ENCODE peak calls at places on chromosomes 16 and 17, in seven cellular contexts. One of them, this sample, is unnamed.

GRCh38 chr17:28473542-28473941 is at the start of gene SLC13A2:
- DNase-seq in A549: no peak
- DNase-seq in Peyer's patch: peak
- DNase-seq in H1: no peak
- DNase-seq in adrenal gland: no peak
- DNase-seq in K562: no peak
- DNase-seq in IMR-90: no peak
- DNase-seq in this sample: no peak

GRCh38 chr16:67506468-67506867 is 22.2 kb upstream of the RIPOR1 start:
- DNase-seq in adrenal gland: no peak
- DNase-seq in K562: no peak
- DNase-seq in IMR-90: no peak
- DNase-seq in H1: no peak
- DNase-seq in Peyer's patch: no peak
- DNase-seq in A549: no peak
- DNase-seq in this sample: no peak

GRCh38 chr16:1929105-1929504 is 10.9 kb upstream of the HS3ST6 start:
- DNase-seq in K562: peak
- DNase-seq in A549: peak
- DNase-seq in H1: no peak
- DNase-seq in Peyer's patch: no peak
- DNase-seq in adrenal gland: no peak
- DNase-seq in IMR-90: no peak
- DNase-seq in this sample: no peak

GRCh38 chr17:39191750-39192510 is 5.5 kb downstream of the CACNB1 start:
- DNase-seq in K562: no peak
- DNase-seq in Peyer's patch: no peak
- DNase-seq in adrenal gland: no peak
- DNase-seq in IMR-90: no peak
- DNase-seq in H1: no peak
- DNase-seq in A549: no peak
- DNase-seq in this sample: no peak

GRCh38 chr16:64167851-64168770 is 953.8 kb downstream of the CDH11 start:
- DNase-seq in H1: no peak
- DNase-seq in K562: no peak
- DNase-seq in A549: no peak
- DNase-seq in adrenal gland: no peak
- DNase-seq in IMR-90: no peak
- DNase-seq in Peyer's patch: no peak
- DNase-seq in this sample: no peak

GRCh38 chr17:29563816-29564215 is 3.0 kb downstream of the ABHD15 start:
- DNase-seq in IMR-90: no peak
- DNase-seq in adrenal gland: no peak
- DNase-seq in H1: no peak
- DNase-seq in A549: no peak
- DNase-seq in Peyer's patch: no peak
- DNase-seq in K562: no peak
- DNase-seq in this sample: no peak

GRCh38 chr16:27097671-27098275 is 31.0 kb downstream of the C16orf82 start:
- DNase-seq in IMR-90: no peak
- DNase-seq in adrenal gland: peak
- DNase-seq in A549: no peak
- DNase-seq in H1: no peak
- DNase-seq in K562: no peak
- DNase-seq in Peyer's patch: no peak
- DNase-seq in this sample: no peak

GRCh38 chr17:76398523-76399174 is 14.2 kb downstream of the SPHK1 start:
- DNase-seq in H1: no peak
- DNase-seq in A549: no peak
- DNase-seq in K562: no peak
- DNase-seq in Peyer's patch: no peak
- DNase-seq in adrenal gland: no peak
- DNase-seq in IMR-90: no peak
- DNase-seq in this sample: no peak

GRCh38 chr16:22938647-22939046 is 124.7 kb downstream of the HS3ST2 start:
- DNase-seq in H1: no peak
- DNase-seq in A549: no peak
- DNase-seq in adrenal gland: no peak
- DNase-seq in Peyer's patch: no peak
- DNase-seq in K562: no peak
- DNase-seq in IMR-90: no peak
- DNase-seq in this sample: no peak

GRCh38 chr16:81767987-81768592 is 11.0 kb upstream of the PLCG2 start:
- DNase-seq in K562: no peak
- DNase-seq in adrenal gland: no peak
- DNase-seq in A549: peak
- DNase-seq in Peyer's patch: no peak
- DNase-seq in H1: no peak
- DNase-seq in IMR-90: no peak
- DNase-seq in this sample: no peak

GRCh38 chr16:23869052-23869451 is 33.3 kb downstream of the PRKCB start:
- DNase-seq in Peyer's patch: no peak
- DNase-seq in H1: no peak
- DNase-seq in K562: no peak
- DNase-seq in IMR-90: no peak
- DNase-seq in A549: no peak
- DNase-seq in adrenal gland: no peak
- DNase-seq in this sample: no peak

GRCh38 chr17:21210411-21211076 is 3.4 kb downstream of the TMEM11 start:
- DNase-seq in Peyer's patch: no peak
- DNase-seq in adrenal gland: no peak
- DNase-seq in H1: no peak
- DNase-seq in A549: no peak
- DNase-seq in IMR-90: no peak
- DNase-seq in K562: no peak
- DNase-seq in this sample: no peak

GRCh38 chr17:7988750-7989178 is 13.7 kb upstream of the GUCY2D start:
- DNase-seq in K562: peak
- DNase-seq in adrenal gland: peak
- DNase-seq in H1: no peak
- DNase-seq in A549: peak
- DNase-seq in IMR-90: peak
- DNase-seq in Peyer's patch: no peak
- DNase-seq in this sample: peak

GRCh38 chr17:1000597-1001490 is 3.9 kb downstream of the TIMM22 start:
- DNase-seq in IMR-90: peak
- DNase-seq in H1: no peak
- DNase-seq in Peyer's patch: no peak
- DNase-seq in adrenal gland: no peak
- DNase-seq in A549: no peak
- DNase-seq in K562: no peak
- DNase-seq in this sample: no peak

GRCh38 chr17:59746849-59747445 is 39.5 kb downstream of the VMP1 start:
- DNase-seq in adrenal gland: no peak
- DNase-seq in K562: no peak
- DNase-seq in A549: peak
- DNase-seq in Peyer's patch: no peak
- DNase-seq in H1: no peak
- DNase-seq in IMR-90: peak
- DNase-seq in this sample: no peak

GRCh38 chr16:66619534-66620418 is 15.3 kb downstream of the CMTM3 start:
- DNase-seq in K562: no peak
- DNase-seq in adrenal gland: no peak
- DNase-seq in Peyer's patch: no peak
- DNase-seq in H1: no peak
- DNase-seq in IMR-90: peak
- DNase-seq in A549: no peak
- DNase-seq in this sample: no peak

GRCh38 chr16:57741660-57742191 is 6.2 kb downstream of the KATNB1 start:
- DNase-seq in A549: no peak
- DNase-seq in adrenal gland: no peak
- DNase-seq in K562: no peak
- DNase-seq in IMR-90: no peak
- DNase-seq in H1: no peak
- DNase-seq in Peyer's patch: no peak
- DNase-seq in this sample: no peak

GRCh38 chr16:17001471-17001870 is 469.3 kb downstream of the XYLT1 start:
- DNase-seq in A549: no peak
- DNase-seq in H1: no peak
- DNase-seq in adrenal gland: no peak
- DNase-seq in Peyer's patch: no peak
- DNase-seq in K562: no peak
- DNase-seq in IMR-90: no peak
- DNase-seq in this sample: no peak

GRCh38 chr16:19607610-19608280 is 52.2 kb downstream of the VPS35L start:
- DNase-seq in IMR-90: peak
- DNase-seq in Peyer's patch: no peak
- DNase-seq in A549: peak
- DNase-seq in K562: no peak
- DNase-seq in H1: no peak
- DNase-seq in adrenal gland: no peak
- DNase-seq in this sample: no peak

GRCh38 chr16:83955218-83956130 is 2.4 kb downstream of the OSGIN1 start:
- DNase-seq in A549: no peak
- DNase-seq in IMR-90: peak
- DNase-seq in Peyer's patch: no peak
- DNase-seq in H1: no peak
- DNase-seq in adrenal gland: no peak
- DNase-seq in K562: no peak
- DNase-seq in this sample: peak

GRCh38 chr17:13940858-13941665 is 128.2 kb upstream of the COX10 start:
- DNase-seq in IMR-90: peak
- DNase-seq in K562: no peak
- DNase-seq in adrenal gland: peak
- DNase-seq in A549: peak
- DNase-seq in Peyer's patch: no peak
- DNase-seq in H1: no peak
- DNase-seq in this sample: no peak

GRCh38 chr17:49687878-49688491 is 10.1 kb upstream of the SPOP start:
- DNase-seq in K562: no peak
- DNase-seq in H1: no peak
- DNase-seq in adrenal gland: no peak
- DNase-seq in A549: no peak
- DNase-seq in IMR-90: peak
- DNase-seq in Peyer's patch: no peak
- DNase-seq in this sample: no peak

GRCh38 chr17:61862105-61862574 is 1.2 kb downstream of the BRIP1 start:
- DNase-seq in H1: no peak
- DNase-seq in IMR-90: peak
- DNase-seq in Peyer's patch: no peak
- DNase-seq in adrenal gland: no peak
- DNase-seq in K562: no peak
- DNase-seq in A549: no peak
- DNase-seq in this sample: no peak

GRCh38 chr17:67810464-67810863 is 14.8 kb upstream of the BPTF start:
- DNase-seq in adrenal gland: no peak
- DNase-seq in IMR-90: no peak
- DNase-seq in Peyer's patch: no peak
- DNase-seq in K562: no peak
- DNase-seq in A549: no peak
- DNase-seq in H1: no peak
- DNase-seq in this sample: no peak

GRCh38 chr17:57834146-57834741 is 15.6 kb downstream of the MRPS23 start:
- DNase-seq in A549: no peak
- DNase-seq in Peyer's patch: no peak
- DNase-seq in adrenal gland: peak
- DNase-seq in IMR-90: no peak
- DNase-seq in K562: no peak
- DNase-seq in H1: peak
- DNase-seq in this sample: no peak
- H3K27ac ChIP-seq in A549: no peak
- H3K27ac ChIP-seq in Peyer's patch: no peak
- H3K27ac ChIP-seq in adrenal gland: no peak
- H3K27ac ChIP-seq in IMR-90: no peak
- H3K27ac ChIP-seq in K562: no peak
- H3K27ac ChIP-seq in H1: no peak
- H3K27ac ChIP-seq in this sample: no peak

GRCh38 chr16:56538331-56538730 is 18.5 kb upstream of the BBS2 start:
- DNase-seq in Peyer's patch: no peak
- DNase-seq in adrenal gland: no peak
- DNase-seq in K562: no peak
- DNase-seq in IMR-90: no peak
- DNase-seq in A549: no peak
- DNase-seq in H1: no peak
- DNase-seq in this sample: no peak

GRCh38 chr16:56539667-56540066 is 19.8 kb upstream of the BBS2 start:
- DNase-seq in adrenal gland: peak
- DNase-seq in IMR-90: no peak
- DNase-seq in K562: no peak
- DNase-seq in Peyer's patch: no peak
- DNase-seq in H1: no peak
- DNase-seq in A549: no peak
- DNase-seq in this sample: no peak

GRCh38 chr16:56530872-56531271 is 11.0 kb upstream of the BBS2 start:
- DNase-seq in K562: no peak
- DNase-seq in IMR-90: no peak
- DNase-seq in Peyer's patch: no peak
- DNase-seq in A549: no peak
- DNase-seq in adrenal gland: no peak
- DNase-seq in H1: no peak
- DNase-seq in this sample: no peak

GRCh38 chr16:56532714-56533113 is 12.9 kb upstream of the BBS2 start:
- DNase-seq in A549: no peak
- DNase-seq in Peyer's patch: no peak
- DNase-seq in H1: no peak
- DNase-seq in IMR-90: no peak
- DNase-seq in K562: no peak
- DNase-seq in adrenal gland: no peak
- DNase-seq in this sample: no peak

DNA sequence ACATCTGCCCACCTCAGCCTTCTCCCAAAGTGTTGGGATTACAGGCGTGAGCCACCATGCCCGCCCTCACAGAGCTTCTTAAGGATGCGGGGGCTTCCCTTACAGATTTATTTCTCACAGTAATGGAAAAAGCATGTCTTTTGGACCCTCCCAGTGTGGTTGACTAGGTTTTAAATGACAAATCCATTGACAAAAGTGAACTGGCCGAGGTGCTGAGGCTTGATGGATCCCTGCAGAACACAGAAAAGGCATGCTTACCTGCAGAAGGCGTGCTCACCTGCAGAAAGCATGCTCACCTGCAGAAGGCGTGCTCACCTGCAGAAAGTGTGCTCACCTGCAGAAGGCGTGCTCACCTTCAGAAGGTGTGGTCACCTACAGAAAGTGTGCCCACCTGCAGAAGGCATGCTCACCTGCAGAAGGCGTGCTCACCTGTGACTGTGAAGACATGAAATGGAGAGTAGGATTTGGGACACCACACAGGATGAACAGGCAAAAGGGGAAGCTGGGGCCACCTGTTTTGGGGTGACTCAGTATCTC is 15.1 kb upstream of the BBS2 start:
- DNase-seq in K562: no peak
- DNase-seq in Peyer's patch: no peak
- DNase-seq in adrenal gland: no peak
- DNase-seq in IMR-90: no peak
- DNase-seq in A549: no peak
- DNase-seq in H1: no peak
- DNase-seq in this sample: no peak
- TF ChIP-seq CTCF in K562: no peak
- TF ChIP-seq CTCF in Peyer's patch: no peak
- TF ChIP-seq CTCF in adrenal gland: no peak
- TF ChIP-seq CTCF in IMR-90: no peak
- TF ChIP-seq CTCF in A549: no peak
- TF ChIP-seq CTCF in H1: peak
- TF ChIP-seq CTCF in this sample: no peak

GRCh38 chr17:18314059-18314730 is 599 bp downstream of the TOP3A start:
- DNase-seq in adrenal gland: no peak
- DNase-seq in Peyer's patch: no peak
- DNase-seq in A549: no peak
- DNase-seq in K562: no peak
- DNase-seq in H1: no peak
- DNase-seq in IMR-90: peak
- DNase-seq in this sample: no peak
- TF ChIP-seq POLR2A in adrenal gland: no peak
- TF ChIP-seq POLR2A in Peyer's patch: no peak
- TF ChIP-seq POLR2A in A549: no peak
- TF ChIP-seq POLR2A in K562: no peak
- TF ChIP-seq POLR2A in H1: peak
- TF ChIP-seq POLR2A in IMR-90: no peak
- TF ChIP-seq POLR2A in this sample: no peak

GRCh38 chr16:50246299-50247122 is 19.8 kb upstream of the ADCY7 start:
- DNase-seq in K562: no peak
- DNase-seq in adrenal gland: no peak
- DNase-seq in IMR-90: no peak
- DNase-seq in A549: no peak
- DNase-seq in Peyer's patch: no peak
- DNase-seq in H1: no peak
- DNase-seq in this sample: no peak
- H3K27ac ChIP-seq in K562: peak
- H3K27ac ChIP-seq in adrenal gland: no peak
- H3K27ac ChIP-seq in IMR-90: no peak
- H3K27ac ChIP-seq in A549: peak
- H3K27ac ChIP-seq in Peyer's patch: peak
- H3K27ac ChIP-seq in H1: no peak
- H3K27ac ChIP-seq in this sample: no peak

This sample was measured in uterus.